ENCODE peak calls at places on chromosomes 11 and 22, in eight cellular contexts. D is WERI-Rb-1, V is pancreas, X is stomach, B is left ventricle myocardium inferior, R is left lung, C is fibroblast of lung, J is IMR-90. S is an unnamed sample.

GRCh38 chr11:5242933-5243844 is 6.5 kb downstream of the HBG1 start:
- DNase-seq in B (no peak), R (no peak), C (no peak), J (peak; percentile 53), D (no peak), V (no peak), X (no peak), S (no peak)

GRCh38 chr11:88414385-88414861 is 76.9 kb upstream of the CTSC start:
- DNase-seq in X (no peak), B (no peak), J (peak; percentile 68), R (no peak), V (no peak), C (peak; percentile 78), D (no peak), S (peak; percentile 19)

GRCh38 chr11:95821640-95822039 is 31.3 kb downstream of the CEP57 start:
- DNase-seq in D (no peak), C (peak; percentile 57), J (peak; percentile 77), X (no peak), B (no peak), R (no peak), V (no peak), S (no peak)

GRCh38 chr11:1876361-1877063 is 15.2 kb downstream of the PRR33 start:
- DNase-seq in X (peak; percentile 47), R (peak; percentile 81), D (peak; percentile 58), V (peak; percentile 66), C (peak; percentile 91), B (peak; percentile 85), J (no peak), S (peak; percentile 85)

GRCh38 chr11:16669799-16670415 is 68.5 kb upstream of the C11orf58 start:
- DNase-seq in V (no peak), C (peak; percentile 24), X (no peak), J (peak; percentile 25), D (no peak), B (no peak), R (no peak), S (no peak)

GRCh38 chr11:100883860-100884259 is 196.8 kb downstream of the ARHGAP42 start:
- DNase-seq in C (no peak), D (no peak), V (no peak), R (no peak), X (no peak), J (no peak), B (no peak), S (no peak)

GRCh38 chr22:19419464-19420178 is 11.9 kb downstream of the HIRA start:
- DNase-seq in V (no peak), R (no peak), J (peak; percentile 17), C (no peak), B (no peak), D (no peak), X (no peak), S (no peak)

GRCh38 chr22:37293172-37293571 is 10.9 kb downstream of the CYTH4 start:
- DNase-seq in C (no peak), V (no peak), X (no peak), J (no peak), R (no peak), B (no peak), D (no peak), S (no peak)

GRCh38 chr11:6608726-6609501 is 3.1 kb downstream of the TAF10 start:
- DNase-seq in R (no peak), V (no peak), X (no peak), J (no peak), D (no peak), C (no peak), B (no peak), S (no peak)

GRCh38 chr11:17986007-17986710 is 26.7 kb downstream of the SERGEF start:
- DNase-seq in D (no peak), C (peak; percentile 88), B (peak; percentile 28), V (no peak), J (peak; percentile 90), R (no peak), X (no peak), S (peak; percentile 73)

GRCh38 chr11:9759519-9760179 is 95.8 kb downstream of the SWAP70 start:
- DNase-seq in R (peak; percentile 86), V (peak; percentile 76), D (peak; percentile 54), C (peak; percentile 99), X (peak; percentile 65), J (peak; percentile 100), B (peak; percentile 83), S (peak; percentile 91)

GRCh38 chr22:38835888-38836301 is 7.9 kb downstream of the NPTXR start:
- DNase-seq in C (no peak), R (no peak), V (no peak), J (peak; percentile 69), X (no peak), B (no peak), D (no peak), S (no peak)

GRCh38 chr11:111983187-111983986 is 41.8 kb upstream of the DLAT start:
- DNase-seq in V (peak; percentile 76), R (peak; percentile 83), X (peak; percentile 71), B (no peak), J (peak; percentile 72), D (no peak), C (peak; percentile 42), S (no peak)

GRCh38 chr11:66369073-66369894 is 2.3 kb downstream of the SLC29A2 start:
- DNase-seq in D (no peak), B (no peak), V (no peak), J (no peak), X (no peak), R (peak; percentile 65), C (no peak), S (no peak)

GRCh38 chr22:32204211-32204855 is 540 bp downstream of the RFPL2 start:
- DNase-seq in V (no peak), R (peak; percentile 69), J (no peak), C (no peak), D (peak; percentile 41), B (no peak), X (no peak), S (no peak)

GRCh38 chr22:32206774-32207758 is 2.2 kb upstream of the RFPL2 start:
- DNase-seq in X (peak; percentile 51), J (no peak), C (no peak), R (peak; percentile 65), B (no peak), D (peak; percentile 35), V (peak; percentile 40), S (no peak)

GRCh38 chr22:32205974-32206773 is 1.3 kb upstream of the RFPL2 start:
- DNase-seq in J (no peak), C (no peak), R (peak; percentile 75), B (no peak), X (no peak), D (no peak), V (no peak), S (no peak)

GRCh38 chr22:32203181-32204105 is 1.4 kb downstream of the RFPL2 start:
- DNase-seq in B (no peak), D (no peak), J (no peak), R (peak; percentile 75), X (no peak), V (no peak), C (no peak), S (no peak)

DNA sequence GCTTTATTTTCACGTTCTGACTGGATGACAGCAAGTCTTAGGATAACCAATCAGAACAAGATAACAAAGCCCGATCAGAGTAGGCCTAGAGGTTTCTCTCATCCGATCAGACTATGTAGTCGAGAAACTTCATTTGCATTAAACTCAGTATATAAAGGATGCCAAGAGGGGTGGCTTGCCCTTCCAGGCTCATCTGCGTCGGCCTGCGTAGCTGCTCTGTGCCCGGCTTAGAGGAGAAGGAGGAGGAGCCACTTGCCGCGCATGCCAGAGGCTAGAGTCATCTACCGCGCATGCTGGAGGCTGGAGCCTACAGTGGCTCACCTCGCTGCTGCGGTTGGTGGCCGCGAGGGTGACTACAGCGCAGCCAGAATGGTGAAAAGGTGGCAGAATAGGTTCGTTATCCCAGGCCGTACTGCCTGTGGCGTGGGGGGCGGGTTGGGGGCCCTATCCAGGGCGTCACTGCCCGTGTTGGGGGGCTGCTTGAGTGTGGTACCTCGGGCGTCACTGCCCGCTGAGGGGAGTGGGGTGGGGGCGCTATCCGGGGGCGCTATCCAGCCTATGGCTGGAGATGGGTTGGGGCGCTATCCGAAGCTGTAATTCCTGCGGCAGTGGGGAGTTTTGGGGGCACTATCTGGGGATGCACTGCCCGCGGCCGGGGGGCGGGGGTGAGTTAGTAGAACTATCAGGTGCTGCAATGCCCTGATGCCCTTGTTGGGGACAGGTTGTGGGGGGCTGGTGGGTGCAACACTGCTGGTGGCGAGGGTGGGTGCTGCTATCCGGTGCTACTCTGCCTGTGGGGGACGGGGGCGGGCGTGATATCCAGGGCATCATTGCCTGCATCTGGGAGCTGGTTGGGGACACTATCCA is at the start of gene RFPL2:
- DNase-seq in V (peak; percentile 43), D (peak; percentile 71), C (no peak), J (peak; percentile 1), X (no peak), B (no peak), R (peak; percentile 89), S (no peak)
- H3K4me3 ChIP-seq in V (no peak within 1 kb of the TSS), D (peak within 1 kb of the TSS; percentile 45), C (no peak within 1 kb of the TSS), J (no peak within 1 kb of the TSS), X (peak within 1 kb of the TSS; percentile 22), B (peak within 1 kb of the TSS; percentile 51), R (no peak within 1 kb of the TSS), S (no peak within 1 kb of the TSS)

GRCh38 chr11:62392506-62392905 is 26.3 kb upstream of the SCGB1A1 start:
- DNase-seq in B (no peak), J (no peak), D (no peak), R (no peak), C (no peak), X (no peak), V (no peak), S (no peak)
- H3K4me3 ChIP-seq in B (no peak overlapping the region), J (no peak overlapping the region), D (no peak overlapping the region), R (no peak overlapping the region), C (no peak overlapping the region), X (no peak overlapping the region), V (no peak overlapping the region), S (no peak overlapping the region)

GRCh38 chr11:11998091-11998781 is 10.2 kb downstream of the DKK3 start:
- DNase-seq in C (peak; percentile 88), B (no peak), V (no peak), D (no peak), J (peak; percentile 95), X (no peak), R (no peak), S (no peak)
- H3K4me3 ChIP-seq in C (no peak overlapping the region), B (no peak overlapping the region), V (no peak overlapping the region), D (no peak overlapping the region), J (peak overlapping the region; percentile 13), X (no peak overlapping the region), R (no peak overlapping the region), S (no peak overlapping the region)

GRCh38 chr22:40533712-40534378 is 102.7 kb downstream of the MRTFA start:
- DNase-seq in C (peak; percentile 72), B (no peak), R (no peak), D (no peak), V (no peak), J (peak; percentile 74), X (no peak), S (no peak)
- H3K4me3 ChIP-seq in C (peak overlapping the region; percentile 33), B (peak overlapping the region; percentile 54), R (no peak overlapping the region), D (no peak overlapping the region), V (no peak overlapping the region), J (peak overlapping the region; percentile 3), X (peak overlapping the region; percentile 18), S (peak overlapping the region; percentile 62)

GRCh38 chr11:68463714-68464113 is 3.2 kb downstream of the PPP6R3 start:
- DNase-seq in R (no peak), D (no peak), J (no peak), X (no peak), C (no peak), B (no peak), V (no peak), S (no peak)
- H3K4me3 ChIP-seq in R (no peak overlapping the region), D (no peak overlapping the region), J (no peak overlapping the region), X (peak overlapping the region; percentile 85), C (no peak overlapping the region), B (peak overlapping the region; percentile 96), V (no peak overlapping the region), S (no peak overlapping the region)

GRCh38 chr11:27254744-27255446 is 108.1 kb downstream of the CCDC34 start:
- DNase-seq in C (peak; percentile 5), V (no peak), J (peak; percentile 54), X (no peak), R (no peak), D (no peak), B (no peak), S (no peak)
- H3K4me3 ChIP-seq in C (no peak overlapping the region), V (no peak overlapping the region), J (no peak overlapping the region), X (no peak overlapping the region), R (no peak overlapping the region), D (no peak overlapping the region), B (no peak overlapping the region), S (no peak overlapping the region)

S was measured in right cardiac atrium.